ENCODE peak calls at places on chromosome 3, in four cellular contexts. O, N, P and F are unnamed samples.

GRCh38 chr3:123365450-123366143 is 83.3 kb downstream of the ADCY5 start:
- DNase-seq in O (peak; percentile 59), N (no peak), P (no peak), F (no peak)

GRCh38 chr3:66431494-66431893 is 69.3 kb downstream of the LRIG1 start:
- DNase-seq in N (peak; percentile 61), O (no peak), P (no peak), F (peak; percentile 43)

GRCh38 chr3:63343674-63344073 is 65.6 kb downstream of the SYNPR start:
- DNase-seq in P (peak; percentile 69), O (peak; percentile 90), N (peak; percentile 98), F (peak; percentile 98)

GRCh38 chr3:50238549-50239026 is 2.6 kb downstream of the GNAI2 start:
- DNase-seq in P (no peak), N (no peak), O (no peak), F (no peak)

GRCh38 chr3:126211569-126211968 is 31.2 kb upstream of the ALDH1L1 start:
- DNase-seq in P (no peak), N (no peak), O (no peak), F (no peak)

GRCh38 chr3:119664850-119665379 is 4.5 kb upstream of the POPDC2 start:
- DNase-seq in P (no peak), O (peak; percentile 82), N (peak; percentile 61), F (no peak)

GRCh38 chr3:64530434-64531049 is 157.3 kb downstream of the ADAMTS9 start:
- DNase-seq in P (no peak), O (peak; percentile 48), N (peak; percentile 72), F (peak; percentile 33)

GRCh38 chr3:61772439-61772838 is 211.1 kb downstream of the PTPRG start:
- DNase-seq in O (no peak), N (no peak), P (no peak), F (no peak)

GRCh38 chr3:141380279-141380678 is 12.0 kb downstream of the ZBTB38 start:
- DNase-seq in P (no peak), N (no peak), O (no peak), F (no peak)

GRCh38 chr3:48418651-48419050 is 11.2 kb downstream of the PLXNB1 start:
- DNase-seq in P (no peak), N (no peak), O (no peak), F (no peak)

GRCh38 chr3:37039447-37039846 is 46.1 kb downstream of the MLH1 start:
- DNase-seq in N (no peak), P (no peak), O (no peak), F (no peak)

GRCh38 chr3:149967067-149967685 is 3.5 kb downstream of the PFN2 start:
- DNase-seq in N (peak; percentile 71), P (no peak), O (peak; percentile 67), F (peak; percentile 51)

GRCh38 chr3:189282751-189283150 is 111.0 kb downstream of the TPRG1 start:
- DNase-seq in O (peak; percentile 86), P (no peak), N (no peak), F (no peak)

GRCh38 chr3:61277411-61277810 is 26.2 kb upstream of the FHIT start:
- DNase-seq in N (no peak), O (no peak), P (no peak), F (no peak)

GRCh38 chr3:88219138-88219792 is 69.5 kb downstream of the C3orf38 start:
- DNase-seq in N (peak; percentile 71), O (peak; percentile 53), P (peak; percentile 2), F (peak; percentile 64)

GRCh38 chr3:124629492-124629891 is 100.8 kb upstream of the UMPS start:
- DNase-seq in O (no peak), P (no peak), N (no peak), F (no peak)

GRCh38 chr3:113662824-113663223 is 33.6 kb downstream of the USF3 start:
- DNase-seq in P (no peak), N (no peak), O (no peak), F (no peak)

GRCh38 chr3:9542182-9542581 is 11.4 kb downstream of the LHFPL4 start:
- DNase-seq in P (no peak), O (no peak), N (no peak), F (no peak)

GRCh38 chr3:47910777-47911440 is 105.3 kb downstream of the MAP4 start:
- DNase-seq in N (peak; percentile 44), P (peak; percentile 70), O (peak; percentile 95), F (peak; percentile 84)

GRCh38 chr3:134198414-134198813 is 52.2 kb downstream of the RYK start:
- DNase-seq in N (no peak), P (no peak), O (no peak), F (no peak)

GRCh38 chr3:69869643-69870042 is 129.9 kb upstream of the SAMMSON start:
- DNase-seq in N (no peak), P (peak; percentile 92), O (no peak), F (no peak)

GRCh38 chr3:164408356-164408755 is 669.9 kb downstream of the SI start:
- DNase-seq in O (no peak), N (no peak), P (no peak), F (no peak)

GRCh38 chr3:85074003-85074402 is 115.2 kb downstream of the CADM2 start:
- DNase-seq in O (no peak), N (no peak), P (no peak), F (no peak)

GRCh38 chr3:125357032-125357658 is 18.0 kb downstream of the ZNF148 start:
- DNase-seq in N (peak; percentile 39), O (no peak), P (no peak), F (no peak)

GRCh38 chr3:134216206-134216764 is 34.4 kb downstream of the RYK start:
- DNase-seq in O (no peak), P (no peak), N (no peak), F (peak; percentile 43)

GRCh38 chr3:126961791-126962461 is 21.0 kb upstream of the PLXNA1 start:
- DNase-seq in O (peak; percentile 49), P (no peak), N (peak; percentile 11), F (no peak)

GRCh38 chr3:143433787-143434378 is 314.3 kb downstream of the CHST2 start:
- DNase-seq in P (no peak), N (no peak), O (no peak), F (no peak)

GRCh38 chr3:112508261-112508660 is 9.0 kb upstream of the BTLA start:
- DNase-seq in P (no peak), O (no peak), N (no peak), F (no peak)

GRCh38 chr3:104523136-104523535 is 843.6 kb upstream of the ALCAM start:
- DNase-seq in O (no peak), P (no peak), N (no peak), F (no peak)

GRCh38 chr3:50154476-50154839 is 666 bp upstream of the SEMA3F start:
- DNase-seq in N (no peak), P (no peak), O (no peak), F (no peak)

GRCh38 chr3:69181592-69182211 is 59.3 kb upstream of the LMOD3 start:
- DNase-seq in N (peak; percentile 78), O (peak; percentile 44), P (no peak), F (peak; percentile 13)

GRCh38 chr3:52533623-52534280 is at the start of gene NT5DC2:
- DNase-seq in O (no peak), N (peak; percentile 78), P (no peak), F (no peak)

GRCh38 chr3:57840445-57840844 is 84.3 kb downstream of the SLMAP start:
- DNase-seq in P (no peak), N (no peak), O (no peak), F (no peak)
- H3K4me3 ChIP-seq in P (no peak overlapping the region), N (no peak overlapping the region), O (no peak overlapping the region), F (no peak overlapping the region)

GRCh38 chr3:185582871-185583270 is 3.2 kb upstream of the SENP2 start:
- DNase-seq in P (no peak), N (no peak), O (no peak), F (no peak)
- H3K4me3 ChIP-seq in P (no peak overlapping the region), N (no peak overlapping the region), O (no peak overlapping the region), F (no peak overlapping the region)

DNA sequence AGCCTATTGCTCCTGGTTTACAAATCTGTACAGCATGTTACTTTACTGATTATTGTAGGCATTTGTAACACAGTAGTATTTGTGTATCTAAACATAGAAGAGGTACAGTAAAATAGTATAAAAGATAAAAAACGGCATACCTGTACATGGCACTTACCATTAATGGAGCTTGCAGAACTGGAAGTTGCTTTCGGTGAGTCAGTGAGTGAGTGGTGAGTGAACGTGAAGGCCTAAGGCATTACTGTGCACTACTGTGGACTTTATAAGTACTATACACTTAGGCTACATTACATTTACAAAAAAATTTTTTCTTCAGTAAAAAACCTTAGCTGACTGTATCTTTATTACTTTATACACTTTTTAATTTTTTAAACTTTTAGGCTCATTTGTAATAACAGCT is 90.9 kb downstream of the RAP2B start:
- DNase-seq in N (no peak), O (peak; percentile 93), P (no peak), F (no peak)
- H3K4me3 ChIP-seq in N (no peak overlapping the region), O (no peak overlapping the region), P (no peak overlapping the region), F (no peak overlapping the region)

DNA sequence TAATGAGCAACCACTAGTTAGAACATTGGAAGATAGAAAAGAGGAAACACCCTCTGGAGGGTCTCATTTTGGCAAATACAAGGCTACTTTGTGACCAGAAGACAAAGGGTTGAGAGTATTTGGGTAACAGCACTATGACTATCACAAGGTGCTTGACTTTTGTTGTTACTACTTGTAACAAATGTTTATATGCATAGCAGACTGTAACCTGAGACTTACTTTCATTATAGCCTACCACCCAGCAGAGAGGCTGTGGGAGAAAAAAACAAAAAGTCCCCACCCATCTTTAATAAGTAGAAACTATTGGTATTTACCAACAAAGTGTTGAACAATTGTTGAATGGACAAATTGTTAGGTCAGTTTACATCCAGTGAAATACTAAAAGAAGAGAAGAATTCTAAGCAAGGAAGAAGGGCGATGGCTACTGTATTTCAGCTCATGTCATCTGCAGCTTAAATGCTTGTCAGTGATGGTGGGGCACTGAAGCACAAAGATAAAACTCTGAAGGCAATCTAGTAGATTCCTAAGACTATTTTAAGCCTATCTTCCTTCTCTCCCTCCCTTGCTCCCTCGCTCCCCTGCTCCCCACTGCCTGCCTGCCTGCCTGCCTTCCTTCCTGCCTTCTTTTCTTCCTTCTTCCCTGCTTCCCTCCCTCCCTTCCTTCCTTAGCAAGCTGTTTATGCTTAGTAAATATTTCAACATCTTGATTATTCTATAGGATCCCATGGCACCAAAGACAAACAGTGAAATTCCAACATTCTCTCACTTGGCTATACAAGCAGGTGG is 99.4 kb downstream of the OXSM start:
- DNase-seq in N (no peak), P (no peak), O (no peak), F (no peak)
- H3K4me3 ChIP-seq in N (no peak overlapping the region), P (no peak overlapping the region), O (no peak overlapping the region), F (no peak overlapping the region)

GRCh38 chr3:12559520-12559919 is 2.6 kb downstream of the MKRN2 start:
- DNase-seq in O (no peak), P (no peak), N (no peak), F (no peak)
- H3K4me3 ChIP-seq in O (no peak overlapping the region), P (no peak overlapping the region), N (no peak overlapping the region), F (no peak overlapping the region)

GRCh38 chr3:94065819-94066218 is 3.0 kb downstream of the NSUN3 start:
- DNase-seq in P (no peak), N (no peak), O (no peak), F (no peak)

GRCh38 chr3:94066829-94067470 is 4.1 kb downstream of the NSUN3 start:
- DNase-seq in N (no peak), O (no peak), P (no peak), F (no peak)

GRCh38 chr3:94062513-94063404 is at the start of the genes DHFR2 and NSUN3:
- DNase-seq in P (peak; percentile 96), O (peak; percentile 96), N (peak; percentile 99), F (peak; percentile 95)

GRCh38 chr3:94063497-94064119 is 747 bp downstream of the NSUN3 start:
- DNase-seq in O (no peak), P (no peak), N (no peak), F (no peak)

DNA sequence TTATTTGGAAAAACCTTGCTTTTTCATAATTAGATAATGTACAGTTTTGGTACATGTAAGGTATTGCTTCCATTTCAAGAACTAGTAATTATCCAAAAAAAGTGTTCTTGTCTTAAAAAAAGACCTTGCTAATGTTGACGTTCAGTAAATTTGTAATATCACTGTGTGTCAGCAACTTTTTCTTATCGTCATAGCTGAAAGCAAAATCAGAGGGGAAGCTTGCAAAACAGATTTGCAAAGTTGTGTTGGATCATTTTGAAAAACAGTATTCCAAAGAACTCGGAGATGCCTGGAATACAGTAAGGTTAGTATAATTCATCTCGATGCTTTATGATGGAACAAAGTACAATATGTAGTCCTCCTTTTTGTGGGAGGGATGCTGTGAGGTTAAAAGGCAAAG is 1.4 kb downstream of the NSUN3 start:
- DNase-seq in O (no peak), P (no peak), N (no peak), F (no peak)
- H3K4me3 ChIP-seq in O (no peak overlapping the region), P (peak overlapping the region; percentile 1), N (no peak overlapping the region), F (no peak overlapping the region)